ENCODE peak calls at places on chromosomes 12 and 14, in five cellular contexts. H is fibroblast of lung, I is AG04450, C is AG09309, G is fibroblast of mammary gland. M is an unnamed sample.
A peak's percentile ranks its signal among the peaks of the same experiment; 100 is the strongest.

GRCh38 chr14:103530831-103531230 is 1.8 kb downstream of the TRMT61A start:
- DNase-seq in H (no peak), I (no peak), C (no peak), G (no peak), M (no peak)

GRCh38 chr12:122870867-122871664 is 24.9 kb downstream of the VPS37B start:
- DNase-seq in H (peak; percentile 67), I (no peak), C (no peak), G (peak; percentile 52), M (no peak)

GRCh38 chr12:6827982-6828670 is at the start of gene P3H3:
- DNase-seq in H (peak; percentile 54), I (no peak), C (no peak), G (peak; percentile 63), M (no peak)

GRCh38 chr12:12890815-12891645 is at the start of gene GPRC5A:
- DNase-seq in H (peak; percentile 98), I (peak; percentile 82), C (peak; percentile 83), G (peak; percentile 97), M (peak; percentile 80)

GRCh38 chr14:38391334-38391733 is 135.4 kb upstream of the CLEC14A start:
- DNase-seq in H (peak; percentile 70), I (no peak), C (no peak), G (peak; percentile 77), M (no peak)

GRCh38 chr14:81432171-81432570 is 32.0 kb upstream of the STON2 start:
- DNase-seq in H (no peak), I (no peak), C (no peak), G (no peak), M (no peak)

GRCh38 chr12:114686421-114687268 is 2.7 kb upstream of the TBX3 start:
- DNase-seq in H (no peak), I (no peak), C (no peak), G (no peak), M (no peak)

GRCh38 chr14:101899263-101899662 is 65.1 kb upstream of the DYNC1H1 start:
- DNase-seq in H (no peak), I (no peak), C (no peak), G (no peak), M (no peak)

GRCh38 chr12:68406134-68406576 is 74.0 kb upstream of the MDM1 start:
- DNase-seq in H (peak; percentile 95), I (peak; percentile 65), C (peak; percentile 70), G (peak; percentile 89), M (no peak)

GRCh38 chr12:106978035-106978800 is 8.7 kb downstream of the MTERF2 start:
- DNase-seq in H (peak; percentile 50), I (no peak), C (no peak), G (peak; percentile 47), M (no peak)

GRCh38 chr12:74537126-74537706 is 419 bp upstream of the ATXN7L3B start:
- DNase-seq in H (peak; percentile 77), I (peak; percentile 10), C (peak; percentile 16), G (peak; percentile 70), M (peak; percentile 14)

GRCh38 chr12:108360487-108360886 is 21.4 kb upstream of the CMKLR1 start:
- DNase-seq in H (no peak), I (no peak), C (no peak), G (peak; percentile 80), M (no peak)

GRCh38 chr14:91232631-91233030 is 11.9 kb downstream of the GPR68 start:
- DNase-seq in H (no peak), I (no peak), C (no peak), G (no peak), M (no peak)
- H3K4me3 ChIP-seq in H (no peak overlapping the region), I (no peak overlapping the region), C (no peak overlapping the region), G (no peak overlapping the region), M (no peak overlapping the region)

GRCh38 chr12:54135621-54136027 is 53.2 kb downstream of the SMUG1 start:
- DNase-seq in H (no peak), I (no peak), C (no peak), G (no peak), M (no peak)

GRCh38 chr12:54132979-54133378 is 55.8 kb downstream of the SMUG1 start:
- DNase-seq in H (no peak), I (no peak), C (no peak), G (no peak), M (no peak)

GRCh38 chr12:54133663-54134375 is 55.0 kb downstream of the SMUG1 start:
- DNase-seq in H (no peak), I (no peak), C (no peak), G (no peak), M (no peak)

GRCh38 chr12:54134395-54134794 is 54.4 kb downstream of the SMUG1 start:
- DNase-seq in H (no peak), I (no peak), C (no peak), G (no peak), M (no peak)

DNA sequence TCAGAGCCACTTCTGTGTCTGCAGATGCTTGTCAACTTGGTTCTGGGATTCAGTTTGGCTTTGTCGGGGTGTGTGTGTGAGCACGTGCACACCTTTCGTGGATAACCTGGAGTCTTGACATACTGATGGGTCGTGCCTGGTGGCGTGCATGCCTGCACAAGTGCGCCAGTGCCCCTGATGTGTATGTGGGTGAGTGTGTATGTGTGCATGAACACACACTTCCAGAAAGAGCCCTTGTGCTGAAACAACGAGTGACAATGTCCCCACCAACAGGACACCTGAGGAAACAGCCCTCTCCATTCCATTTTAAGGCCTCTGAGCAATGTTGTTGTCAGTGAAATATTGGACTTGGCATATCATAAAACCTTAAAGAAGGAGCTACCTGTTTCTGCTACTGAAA is 53.9 kb downstream of the SMUG1 start:
- DNase-seq in H (no peak), I (no peak), C (no peak), G (no peak), M (no peak)
- TF ChIP-seq CTCF in H (no peak), I (no peak), C (no peak), G (no peak), M (no peak)

GRCh38 chr12:95083938-95084337 is 10.5 kb upstream of the NR2C1 start:
- DNase-seq in H (peak; percentile 95), I (peak; percentile 66), C (peak; percentile 35), G (peak; percentile 80), M (peak; percentile 38)
- H3K4me3 ChIP-seq in H (peak overlapping the region; percentile 5), I (no peak overlapping the region), C (no peak overlapping the region), G (no peak overlapping the region), M (no peak overlapping the region)

GRCh38 chr14:35258420-35258819 is 33.8 kb upstream of the PSMA6 start:
- DNase-seq in H (no peak), I (no peak), C (no peak), G (no peak), M (no peak)

GRCh38 chr14:35257809-35258208 is 34.4 kb upstream of the PSMA6 start:
- DNase-seq in H (peak; percentile 44), I (no peak), C (peak; percentile 16), G (peak; percentile 47), M (no peak)

GRCh38 chr14:35261774-35262173 is 30.4 kb upstream of the PSMA6 start:
- DNase-seq in H (peak; percentile 31), I (no peak), C (no peak), G (peak; percentile 2), M (no peak)
- TF ChIP-seq CTCF in H (peak; percentile 14), I (no peak), C (peak; percentile 22), G (no peak), M (no peak)

DNA sequence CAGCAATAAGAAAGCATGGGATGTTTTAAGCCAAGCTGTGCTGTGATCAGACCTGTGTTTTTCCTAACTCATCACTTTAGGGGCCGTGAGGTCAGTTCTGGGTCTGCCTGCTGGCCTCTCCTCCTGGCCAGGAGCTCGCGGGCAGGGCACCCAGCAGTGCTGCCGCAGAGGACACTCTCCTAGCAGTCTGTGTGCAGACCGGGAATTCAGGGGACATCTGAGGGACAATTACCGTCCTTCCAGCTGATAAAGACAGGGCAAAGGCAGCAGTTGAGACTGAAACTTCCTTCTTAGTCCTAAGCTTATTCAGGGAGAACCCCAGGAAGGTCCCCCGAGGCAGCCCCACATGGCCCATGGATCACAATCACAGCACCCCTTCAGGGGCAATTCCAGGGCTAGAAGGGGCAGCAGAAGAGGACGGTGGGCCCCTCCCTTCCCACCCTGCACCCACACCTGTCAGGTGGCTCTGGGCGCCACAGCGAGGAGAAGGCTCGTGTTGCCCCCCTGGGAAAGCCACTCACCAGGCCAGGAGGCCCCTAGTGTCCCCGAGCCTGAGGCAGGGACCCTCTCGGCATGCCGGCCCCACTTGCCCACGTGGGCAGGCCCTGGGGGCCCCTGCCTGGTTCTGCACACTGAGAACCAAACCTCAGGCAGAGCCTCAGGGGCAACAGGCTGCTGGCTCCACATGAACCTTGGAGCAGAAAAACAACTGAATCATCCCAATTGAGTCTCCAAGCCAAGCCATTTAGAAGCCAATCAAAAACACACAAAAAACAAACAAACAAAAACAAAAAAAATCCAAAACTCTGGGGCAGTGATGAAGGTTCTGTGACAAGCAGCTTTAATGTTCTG is 89.8 kb downstream of the CHGA start:
- DNase-seq in H (no peak), I (no peak), C (no peak), G (peak; percentile 75), M (no peak)
- H3K4me3 ChIP-seq in H (no peak overlapping the region), I (no peak overlapping the region), C (no peak overlapping the region), G (no peak overlapping the region), M (no peak overlapping the region)